ENCODE peak calls at places on chromosomes 16 and 17, in seven cellular contexts. One of them, this sample, is unnamed.

GRCh38 chr16:66205287-66206167 is 161.0 kb upstream of the CDH5 start:
- DNase-seq in CD8-positive, alpha-beta T cell: no peak
- DNase-seq in epithelial cell of esophagus: peak
- DNase-seq in K562: no peak
- DNase-seq in endothelial cell: no peak
- DNase-seq in foreskin keratinocyte: no peak
- DNase-seq in right lobe of liver: no peak
- DNase-seq in this sample: no peak

GRCh38 chr16:70644763-70645597 is 1.4 kb upstream of the IL34 start:
- DNase-seq in endothelial cell: no peak
- DNase-seq in foreskin keratinocyte: no peak
- DNase-seq in CD8-positive, alpha-beta T cell: no peak
- DNase-seq in epithelial cell of esophagus: no peak
- DNase-seq in K562: no peak
- DNase-seq in right lobe of liver: no peak
- DNase-seq in this sample: no peak

GRCh38 chr17:45719335-45720071 is 64.6 kb upstream of the CRHR1 start:
- DNase-seq in K562: peak
- DNase-seq in epithelial cell of esophagus: peak
- DNase-seq in right lobe of liver: no peak
- DNase-seq in foreskin keratinocyte: peak
- DNase-seq in CD8-positive, alpha-beta T cell: no peak
- DNase-seq in endothelial cell: peak
- DNase-seq in this sample: no peak

GRCh38 chr17:30236807-30237206 is 1.3 kb upstream of the SLC6A4 start:
- DNase-seq in foreskin keratinocyte: peak
- DNase-seq in endothelial cell: peak
- DNase-seq in epithelial cell of esophagus: peak
- DNase-seq in CD8-positive, alpha-beta T cell: no peak
- DNase-seq in right lobe of liver: peak
- DNase-seq in K562: no peak
- DNase-seq in this sample: peak

GRCh38 chr17:82049521-82049971 is 2.1 kb downstream of the RFNG start:
- DNase-seq in foreskin keratinocyte: no peak
- DNase-seq in epithelial cell of esophagus: no peak
- DNase-seq in CD8-positive, alpha-beta T cell: no peak
- DNase-seq in K562: peak
- DNase-seq in right lobe of liver: peak
- DNase-seq in endothelial cell: no peak
- DNase-seq in this sample: no peak

GRCh38 chr16:66703359-66704215 is 7.0 kb upstream of the CMTM4 start:
- DNase-seq in K562: no peak
- DNase-seq in right lobe of liver: no peak
- DNase-seq in CD8-positive, alpha-beta T cell: no peak
- DNase-seq in foreskin keratinocyte: peak
- DNase-seq in endothelial cell: no peak
- DNase-seq in epithelial cell of esophagus: no peak
- DNase-seq in this sample: no peak

GRCh38 chr16:4641876-4642275 is 17.2 kb downstream of the MGRN1 start:
- DNase-seq in endothelial cell: no peak
- DNase-seq in K562: no peak
- DNase-seq in CD8-positive, alpha-beta T cell: no peak
- DNase-seq in right lobe of liver: no peak
- DNase-seq in epithelial cell of esophagus: no peak
- DNase-seq in foreskin keratinocyte: no peak
- DNase-seq in this sample: no peak

GRCh38 chr17:2782030-2782429 is 14.2 kb upstream of the RAP1GAP2 start:
- DNase-seq in right lobe of liver: no peak
- DNase-seq in endothelial cell: peak
- DNase-seq in foreskin keratinocyte: no peak
- DNase-seq in CD8-positive, alpha-beta T cell: no peak
- DNase-seq in K562: no peak
- DNase-seq in epithelial cell of esophagus: no peak
- DNase-seq in this sample: no peak

GRCh38 chr16:67029249-67030096 is 524 bp downstream of the CBFB start:
- DNase-seq in CD8-positive, alpha-beta T cell: peak
- DNase-seq in foreskin keratinocyte: peak
- DNase-seq in endothelial cell: peak
- DNase-seq in K562: peak
- DNase-seq in right lobe of liver: peak
- DNase-seq in epithelial cell of esophagus: peak
- DNase-seq in this sample: peak

GRCh38 chr17:15121426-15121825 is 143.7 kb downstream of the PMP22 start:
- DNase-seq in CD8-positive, alpha-beta T cell: no peak
- DNase-seq in foreskin keratinocyte: no peak
- DNase-seq in right lobe of liver: no peak
- DNase-seq in endothelial cell: no peak
- DNase-seq in epithelial cell of esophagus: no peak
- DNase-seq in K562: no peak
- DNase-seq in this sample: no peak

GRCh38 chr17:30921544-30922196 is at the start of gene ADAP2:
- DNase-seq in foreskin keratinocyte: no peak
- DNase-seq in K562: peak
- DNase-seq in CD8-positive, alpha-beta T cell: no peak
- DNase-seq in epithelial cell of esophagus: peak
- DNase-seq in right lobe of liver: peak
- DNase-seq in endothelial cell: peak
- DNase-seq in this sample: peak

GRCh38 chr17:39920218-39921210 is 2.1 kb upstream of the GSDMB start:
- DNase-seq in right lobe of liver: peak
- DNase-seq in K562: no peak
- DNase-seq in epithelial cell of esophagus: no peak
- DNase-seq in foreskin keratinocyte: no peak
- DNase-seq in endothelial cell: no peak
- DNase-seq in CD8-positive, alpha-beta T cell: no peak
- DNase-seq in this sample: peak

GRCh38 chr17:29621751-29622194 is 939 bp downstream of the CORO6 start:
- DNase-seq in CD8-positive, alpha-beta T cell: no peak
- DNase-seq in endothelial cell: no peak
- DNase-seq in epithelial cell of esophagus: no peak
- DNase-seq in right lobe of liver: no peak
- DNase-seq in foreskin keratinocyte: no peak
- DNase-seq in K562: no peak
- DNase-seq in this sample: no peak

GRCh38 chr17:81480140-81480917 is 32.3 kb downstream of the ACTG1 start:
- DNase-seq in epithelial cell of esophagus: peak
- DNase-seq in foreskin keratinocyte: peak
- DNase-seq in K562: peak
- DNase-seq in endothelial cell: no peak
- DNase-seq in right lobe of liver: no peak
- DNase-seq in CD8-positive, alpha-beta T cell: no peak
- DNase-seq in this sample: no peak

GRCh38 chr17:61728297-61728836 is 135.0 kb downstream of the BRIP1 start:
- DNase-seq in foreskin keratinocyte: no peak
- DNase-seq in epithelial cell of esophagus: no peak
- DNase-seq in endothelial cell: no peak
- DNase-seq in K562: no peak
- DNase-seq in right lobe of liver: no peak
- DNase-seq in CD8-positive, alpha-beta T cell: no peak
- DNase-seq in this sample: no peak

GRCh38 chr17:59607817-59608403 is 11.8 kb upstream of the CLTC start:
- DNase-seq in K562: peak
- DNase-seq in CD8-positive, alpha-beta T cell: no peak
- DNase-seq in foreskin keratinocyte: no peak
- DNase-seq in right lobe of liver: no peak
- DNase-seq in endothelial cell: peak
- DNase-seq in epithelial cell of esophagus: peak
- DNase-seq in this sample: peak

GRCh38 chr17:51707216-51707615 is 446.9 kb downstream of the UTP18 start:
- DNase-seq in foreskin keratinocyte: peak
- DNase-seq in CD8-positive, alpha-beta T cell: no peak
- DNase-seq in endothelial cell: no peak
- DNase-seq in K562: no peak
- DNase-seq in right lobe of liver: no peak
- DNase-seq in epithelial cell of esophagus: peak
- DNase-seq in this sample: no peak

GRCh38 chr16:8953064-8953463 is 10.6 kb downstream of the USP7 start:
- DNase-seq in endothelial cell: no peak
- DNase-seq in foreskin keratinocyte: no peak
- DNase-seq in CD8-positive, alpha-beta T cell: no peak
- DNase-seq in K562: no peak
- DNase-seq in epithelial cell of esophagus: no peak
- DNase-seq in right lobe of liver: no peak
- DNase-seq in this sample: no peak

GRCh38 chr16:35562919-35563318 is 2103.5 kb downstream of the TP53TG3F start:
- DNase-seq in right lobe of liver: no peak
- DNase-seq in epithelial cell of esophagus: no peak
- DNase-seq in endothelial cell: no peak
- DNase-seq in K562: no peak
- DNase-seq in CD8-positive, alpha-beta T cell: no peak
- DNase-seq in foreskin keratinocyte: no peak
- DNase-seq in this sample: no peak

GRCh38 chr17:40791808-40792436 is 7.8 kb downstream of the KRT28 start:
- DNase-seq in foreskin keratinocyte: peak
- DNase-seq in epithelial cell of esophagus: peak
- DNase-seq in right lobe of liver: no peak
- DNase-seq in CD8-positive, alpha-beta T cell: no peak
- DNase-seq in K562: no peak
- DNase-seq in endothelial cell: no peak
- DNase-seq in this sample: no peak

GRCh38 chr16:56281256-56281805 is 90.0 kb downstream of the GNAO1 start:
- DNase-seq in foreskin keratinocyte: no peak
- DNase-seq in endothelial cell: peak
- DNase-seq in K562: peak
- DNase-seq in CD8-positive, alpha-beta T cell: no peak
- DNase-seq in epithelial cell of esophagus: peak
- DNase-seq in right lobe of liver: no peak
- DNase-seq in this sample: no peak

DNA sequence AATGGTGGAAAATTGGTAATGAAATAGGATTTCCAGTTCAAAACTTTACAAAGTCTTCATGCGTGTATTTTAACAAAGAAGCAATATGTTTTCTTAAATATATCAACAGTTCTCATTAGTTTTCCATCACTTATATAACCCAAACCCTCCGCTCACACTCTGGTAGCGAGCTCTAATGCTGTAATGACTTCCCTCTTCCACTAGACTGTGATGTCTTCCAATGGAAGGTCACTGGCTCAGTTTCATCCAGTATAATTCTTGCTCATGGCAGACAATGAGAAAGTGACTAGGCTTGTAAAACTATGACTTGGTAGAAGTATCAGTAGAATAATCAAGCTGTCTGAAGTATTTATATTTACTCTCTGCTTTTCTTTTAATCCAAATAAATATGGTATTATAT is 32.8 kb downstream of the NETO2 start:
- DNase-seq in CD8-positive, alpha-beta T cell: no peak
- DNase-seq in epithelial cell of esophagus: peak
- DNase-seq in K562: peak
- DNase-seq in endothelial cell: no peak
- DNase-seq in right lobe of liver: no peak
- DNase-seq in foreskin keratinocyte: no peak
- DNase-seq in this sample: no peak
- TF ChIP-seq CTCF in CD8-positive, alpha-beta T cell: no peak
- TF ChIP-seq CTCF in epithelial cell of esophagus: peak
- TF ChIP-seq CTCF in K562: peak
- TF ChIP-seq CTCF in endothelial cell: peak
- TF ChIP-seq CTCF in right lobe of liver: no peak
- TF ChIP-seq CTCF in foreskin keratinocyte: peak
- TF ChIP-seq CTCF in this sample: no peak

GRCh38 chr17:66787914-66788313 is 47.0 kb upstream of the CACNG5 start:
- DNase-seq in endothelial cell: no peak
- DNase-seq in CD8-positive, alpha-beta T cell: no peak
- DNase-seq in K562: no peak
- DNase-seq in foreskin keratinocyte: peak
- DNase-seq in epithelial cell of esophagus: no peak
- DNase-seq in right lobe of liver: no peak
- DNase-seq in this sample: no peak
- TF ChIP-seq CTCF in endothelial cell: no peak
- TF ChIP-seq CTCF in CD8-positive, alpha-beta T cell: no peak
- TF ChIP-seq CTCF in K562: no peak
- TF ChIP-seq CTCF in foreskin keratinocyte: no peak
- TF ChIP-seq CTCF in epithelial cell of esophagus: no peak
- TF ChIP-seq CTCF in right lobe of liver: no peak
- TF ChIP-seq CTCF in this sample: no peak

GRCh38 chr17:47895254-47895855 is 681 bp upstream of the SP2 start:
- DNase-seq in epithelial cell of esophagus: peak
- DNase-seq in K562: no peak
- DNase-seq in right lobe of liver: no peak
- DNase-seq in foreskin keratinocyte: no peak
- DNase-seq in endothelial cell: no peak
- DNase-seq in CD8-positive, alpha-beta T cell: no peak
- DNase-seq in this sample: no peak
- TF ChIP-seq CTCF in epithelial cell of esophagus: no peak
- TF ChIP-seq CTCF in K562: no peak
- TF ChIP-seq CTCF in right lobe of liver: no peak
- TF ChIP-seq CTCF in foreskin keratinocyte: no peak
- TF ChIP-seq CTCF in endothelial cell: no peak
- TF ChIP-seq CTCF in CD8-positive, alpha-beta T cell: no peak
- TF ChIP-seq CTCF in this sample: no peak

GRCh38 chr16:18966791-18967190 is 16.9 kb upstream of the TMC7 start:
- DNase-seq in CD8-positive, alpha-beta T cell: no peak
- DNase-seq in K562: no peak
- DNase-seq in right lobe of liver: no peak
- DNase-seq in epithelial cell of esophagus: no peak
- DNase-seq in foreskin keratinocyte: no peak
- DNase-seq in endothelial cell: no peak
- DNase-seq in this sample: no peak

GRCh38 chr16:18965555-18965954 is 18.2 kb upstream of the TMC7 start:
- DNase-seq in endothelial cell: no peak
- DNase-seq in foreskin keratinocyte: no peak
- DNase-seq in CD8-positive, alpha-beta T cell: no peak
- DNase-seq in K562: no peak
- DNase-seq in right lobe of liver: no peak
- DNase-seq in epithelial cell of esophagus: no peak
- DNase-seq in this sample: no peak

GRCh38 chr16:18969855-18970240 is 13.9 kb upstream of the TMC7 start:
- DNase-seq in foreskin keratinocyte: no peak
- DNase-seq in right lobe of liver: no peak
- DNase-seq in CD8-positive, alpha-beta T cell: no peak
- DNase-seq in endothelial cell: no peak
- DNase-seq in epithelial cell of esophagus: no peak
- DNase-seq in K562: no peak
- DNase-seq in this sample: no peak

GRCh38 chr16:18975109-18975508 is 8.6 kb upstream of the TMC7 start:
- DNase-seq in K562: no peak
- DNase-seq in CD8-positive, alpha-beta T cell: no peak
- DNase-seq in foreskin keratinocyte: no peak
- DNase-seq in epithelial cell of esophagus: no peak
- DNase-seq in endothelial cell: no peak
- DNase-seq in right lobe of liver: no peak
- DNase-seq in this sample: no peak

DNA sequence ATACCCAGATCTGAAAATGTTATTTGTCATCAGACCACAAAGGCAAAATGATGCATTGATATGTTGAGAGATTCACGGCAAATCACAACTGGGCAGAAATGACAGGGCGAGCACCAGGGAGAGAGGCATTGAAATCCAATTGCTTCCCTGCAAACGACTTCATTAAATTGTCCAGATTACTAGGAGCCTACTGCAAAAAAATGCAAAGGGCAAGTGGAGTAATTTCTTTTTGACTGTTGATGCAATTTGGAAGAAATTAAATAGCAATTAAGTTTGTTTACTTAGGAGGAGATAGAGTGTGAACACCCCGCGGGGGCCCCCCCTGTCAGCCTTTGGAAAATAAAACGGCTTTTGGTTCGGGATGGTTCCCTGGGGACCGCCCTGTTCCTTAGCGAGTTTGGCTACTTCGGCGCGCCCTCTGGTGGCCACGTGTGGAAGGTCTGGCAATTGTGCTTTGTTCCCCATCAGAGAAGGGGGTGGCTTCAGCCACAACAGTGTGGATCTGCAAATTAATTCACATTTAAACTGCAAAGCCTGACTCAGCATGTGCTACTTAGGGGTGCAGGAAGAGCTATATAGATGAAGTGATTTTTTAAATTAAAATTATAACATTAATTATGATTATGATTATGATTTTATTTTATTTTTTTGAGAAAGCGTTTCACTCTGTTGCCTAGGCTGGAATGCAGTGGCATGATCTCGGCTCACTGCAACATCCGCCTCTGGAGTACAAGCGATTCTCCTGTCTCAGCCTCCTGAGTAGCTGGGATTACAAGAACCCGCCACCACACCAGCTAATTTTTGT is 14.5 kb upstream of the TMC7 start:
- DNase-seq in right lobe of liver: peak
- DNase-seq in CD8-positive, alpha-beta T cell: peak
- DNase-seq in foreskin keratinocyte: no peak
- DNase-seq in K562: peak
- DNase-seq in endothelial cell: peak
- DNase-seq in epithelial cell of esophagus: peak
- DNase-seq in this sample: peak
- TF ChIP-seq CTCF in right lobe of liver: peak
- TF ChIP-seq CTCF in CD8-positive, alpha-beta T cell: peak
- TF ChIP-seq CTCF in foreskin keratinocyte: peak
- TF ChIP-seq CTCF in K562: peak
- TF ChIP-seq CTCF in endothelial cell: peak
- TF ChIP-seq CTCF in epithelial cell of esophagus: peak
- TF ChIP-seq CTCF in this sample: peak

This sample was measured in nephron progenitor cell.